ENCODE peak calls at places on chromosomes 1 and 21, in seven cellular contexts. One of them, this sample, is unnamed.

GRCh38 chr1:223846668-223847007 is 891 bp upstream of the TP53BP2 start:
- DNase-seq in NAMALWA: no peak
- DNase-seq in iPS-NIHi11: no peak
- DNase-seq in GDM1: peak; percentile 6
- DNase-seq in GM12891: no peak
- DNase-seq in H4: no peak
- DNase-seq in fibroblast of lung: peak; percentile 45
- DNase-seq in this sample: no peak

GRCh38 chr1:47635111-47635510 is 197.3 kb downstream of the FOXD2 start:
- DNase-seq in NAMALWA: no peak
- DNase-seq in iPS-NIHi11: no peak
- DNase-seq in GDM1: no peak
- DNase-seq in GM12891: no peak
- DNase-seq in H4: no peak
- DNase-seq in fibroblast of lung: no peak
- DNase-seq in this sample: no peak

GRCh38 chr1:247008406-247008799 is 546 bp upstream of the ZNF695 start:
- DNase-seq in NAMALWA: no peak
- DNase-seq in iPS-NIHi11: no peak
- DNase-seq in GDM1: no peak
- DNase-seq in GM12891: no peak
- DNase-seq in H4: no peak
- DNase-seq in fibroblast of lung: no peak
- DNase-seq in this sample: no peak

GRCh38 chr1:24003331-24003972 is 23.3 kb upstream of the SRSF10 start:
- DNase-seq in NAMALWA: peak; percentile 51
- DNase-seq in iPS-NIHi11: peak; percentile 34
- DNase-seq in GDM1: no peak
- DNase-seq in GM12891: no peak
- DNase-seq in H4: peak; percentile 76
- DNase-seq in fibroblast of lung: peak; percentile 89
- DNase-seq in this sample: no peak

GRCh38 chr1:94329986-94330385 is 88.2 kb upstream of the ABCD3 start:
- DNase-seq in NAMALWA: peak; percentile 28
- DNase-seq in iPS-NIHi11: peak; percentile 23
- DNase-seq in GDM1: peak; percentile 7
- DNase-seq in GM12891: no peak
- DNase-seq in H4: peak; percentile 22
- DNase-seq in fibroblast of lung: peak; percentile 62
- DNase-seq in this sample: no peak

GRCh38 chr1:235160395-235160964 is 570 bp downstream of the RBM34 start:
- DNase-seq in NAMALWA: peak; percentile 86
- DNase-seq in iPS-NIHi11: no peak
- DNase-seq in GDM1: peak; percentile 45
- DNase-seq in GM12891: peak; percentile 34
- DNase-seq in H4: peak; percentile 55
- DNase-seq in fibroblast of lung: peak; percentile 67
- DNase-seq in this sample: no peak

GRCh38 chr1:16248007-16248436 is 11.0 kb upstream of the CPLANE2 start:
- DNase-seq in NAMALWA: no peak
- DNase-seq in iPS-NIHi11: no peak
- DNase-seq in GDM1: no peak
- DNase-seq in GM12891: no peak
- DNase-seq in H4: no peak
- DNase-seq in fibroblast of lung: no peak
- DNase-seq in this sample: peak; percentile 44

GRCh38 chr1:178973671-178974091 is 52.0 kb upstream of the FAM20B start:
- DNase-seq in NAMALWA: no peak
- DNase-seq in iPS-NIHi11: no peak
- DNase-seq in GDM1: no peak
- DNase-seq in GM12891: no peak
- DNase-seq in H4: no peak
- DNase-seq in fibroblast of lung: no peak
- DNase-seq in this sample: no peak

GRCh38 chr1:43366179-43366578 is 1.6 kb downstream of the ELOVL1 start:
- DNase-seq in NAMALWA: no peak
- DNase-seq in iPS-NIHi11: peak; percentile 59
- DNase-seq in GDM1: no peak
- DNase-seq in GM12891: no peak
- DNase-seq in H4: no peak
- DNase-seq in fibroblast of lung: no peak
- DNase-seq in this sample: no peak

GRCh38 chr1:30856260-30856790 is 52.2 kb downstream of the SDC3 start:
- DNase-seq in NAMALWA: peak; percentile 62
- DNase-seq in iPS-NIHi11: no peak
- DNase-seq in GDM1: no peak
- DNase-seq in GM12891: no peak
- DNase-seq in H4: no peak
- DNase-seq in fibroblast of lung: no peak
- DNase-seq in this sample: peak; percentile 73

GRCh38 chr1:84726593-84727275 is 36.5 kb upstream of the SSX2IP start:
- DNase-seq in NAMALWA: no peak
- DNase-seq in iPS-NIHi11: no peak
- DNase-seq in GDM1: no peak
- DNase-seq in GM12891: no peak
- DNase-seq in H4: no peak
- DNase-seq in fibroblast of lung: peak; percentile 56
- DNase-seq in this sample: no peak

GRCh38 chr1:228016653-228017355 is 10.0 kb downstream of the WNT3A start:
- DNase-seq in NAMALWA: no peak
- DNase-seq in iPS-NIHi11: no peak
- DNase-seq in GDM1: no peak
- DNase-seq in GM12891: no peak
- DNase-seq in H4: no peak
- DNase-seq in fibroblast of lung: no peak
- DNase-seq in this sample: peak; percentile 15

GRCh38 chr1:67646145-67647035 is 38.6 kb upstream of the GADD45A start:
- DNase-seq in NAMALWA: no peak
- DNase-seq in iPS-NIHi11: no peak
- DNase-seq in GDM1: no peak
- DNase-seq in GM12891: no peak
- DNase-seq in H4: peak; percentile 62
- DNase-seq in fibroblast of lung: peak; percentile 26
- DNase-seq in this sample: peak; percentile 53

GRCh38 chr1:36881541-36881940 is 152.8 kb downstream of the GRIK3 start:
- DNase-seq in NAMALWA: no peak
- DNase-seq in iPS-NIHi11: no peak
- DNase-seq in GDM1: no peak
- DNase-seq in GM12891: no peak
- DNase-seq in H4: no peak
- DNase-seq in fibroblast of lung: no peak
- DNase-seq in this sample: no peak

GRCh38 chr21:32750405-32750804 is 21.1 kb downstream of the PAXBP1 start:
- DNase-seq in NAMALWA: no peak
- DNase-seq in iPS-NIHi11: no peak
- DNase-seq in GDM1: no peak
- DNase-seq in GM12891: no peak
- DNase-seq in H4: no peak
- DNase-seq in fibroblast of lung: no peak
- DNase-seq in this sample: no peak

GRCh38 chr1:244779410-244779809 is 56.0 kb upstream of the COX20 start:
- DNase-seq in NAMALWA: no peak
- DNase-seq in iPS-NIHi11: no peak
- DNase-seq in GDM1: no peak
- DNase-seq in GM12891: no peak
- DNase-seq in H4: no peak
- DNase-seq in fibroblast of lung: no peak
- DNase-seq in this sample: no peak

GRCh38 chr21:45822002-45822397 is 159.6 kb upstream of the COL6A1 start:
- DNase-seq in NAMALWA: no peak
- DNase-seq in iPS-NIHi11: no peak
- DNase-seq in GDM1: no peak
- DNase-seq in GM12891: no peak
- DNase-seq in H4: no peak
- DNase-seq in fibroblast of lung: no peak
- DNase-seq in this sample: peak; percentile 53

GRCh38 chr21:44972301-44972814 is 32.5 kb downstream of the SLX9 start:
- DNase-seq in NAMALWA: no peak
- DNase-seq in iPS-NIHi11: no peak
- DNase-seq in GDM1: no peak
- DNase-seq in GM12891: no peak
- DNase-seq in H4: no peak
- DNase-seq in fibroblast of lung: no peak
- DNase-seq in this sample: no peak

GRCh38 chr1:167052389-167052788 is 37.8 kb downstream of the GPA33 start:
- DNase-seq in NAMALWA: peak; percentile 47
- DNase-seq in iPS-NIHi11: peak; percentile 72
- DNase-seq in GDM1: no peak
- DNase-seq in GM12891: no peak
- DNase-seq in H4: no peak
- DNase-seq in fibroblast of lung: no peak
- DNase-seq in this sample: no peak

GRCh38 chr1:36161656-36162531 is 5.9 kb downstream of the MAP7D1 start:
- DNase-seq in NAMALWA: peak; percentile 84
- DNase-seq in iPS-NIHi11: no peak
- DNase-seq in GDM1: peak; percentile 21
- DNase-seq in GM12891: no peak
- DNase-seq in H4: no peak
- DNase-seq in fibroblast of lung: no peak
- DNase-seq in this sample: no peak

GRCh38 chr1:54728027-54728426 is 12.4 kb downstream of the TTC4 start:
- DNase-seq in NAMALWA: no peak
- DNase-seq in iPS-NIHi11: no peak
- DNase-seq in GDM1: no peak
- DNase-seq in GM12891: no peak
- DNase-seq in H4: no peak
- DNase-seq in fibroblast of lung: no peak
- DNase-seq in this sample: no peak

GRCh38 chr1:81179239-81179638 is 621.5 kb upstream of the ADGRL2 start:
- DNase-seq in NAMALWA: no peak
- DNase-seq in iPS-NIHi11: no peak
- DNase-seq in GDM1: no peak
- DNase-seq in GM12891: no peak
- DNase-seq in H4: peak; percentile 90
- DNase-seq in fibroblast of lung: peak; percentile 98
- DNase-seq in this sample: no peak

GRCh38 chr1:41236781-41237180 is 5.3 kb downstream of the SCMH1 start:
- DNase-seq in NAMALWA: no peak
- DNase-seq in iPS-NIHi11: no peak
- DNase-seq in GDM1: no peak
- DNase-seq in GM12891: no peak
- DNase-seq in H4: no peak
- DNase-seq in fibroblast of lung: no peak
- DNase-seq in this sample: no peak

GRCh38 chr1:90386899-90387334 is 330.2 kb downstream of the BARHL2 start:
- DNase-seq in NAMALWA: no peak
- DNase-seq in iPS-NIHi11: no peak
- DNase-seq in GDM1: no peak
- DNase-seq in GM12891: no peak
- DNase-seq in H4: no peak
- DNase-seq in fibroblast of lung: peak; percentile 11
- DNase-seq in this sample: no peak

GRCh38 chr1:53576381-53576801 is 117.2 kb downstream of the DMRTB1 start:
- DNase-seq in NAMALWA: no peak
- DNase-seq in iPS-NIHi11: no peak
- DNase-seq in GDM1: no peak
- DNase-seq in GM12891: no peak
- DNase-seq in H4: no peak
- DNase-seq in fibroblast of lung: no peak
- DNase-seq in this sample: peak; percentile 50

This sample was measured in aorta.